ENCODE peak calls at places on chromosomes 7 and 10, in seven cellular contexts. L is NCI-H1105 treated with DMSO at 0.1 percent for 48 hours; D is dorsolateral prefrontal cortex; I is cardiac septum; P is stimulated activated CD4-positive, alpha-beta T cell treated with anti-CD3 and anti-CD28 coated beads, TNF-alpha, amount 100 ng/mL, for 1 hour; N is HuH-7; K is adrenal gland. T is an unnamed sample.

GRCh38 chr10:43238462-43238861 is 28.4 kb downstream of the RASGEF1A start:
- DNase-seq in L (no peak), D (peak; percentile 3), I (peak; percentile 62), P (no peak), N (no peak), K (peak; percentile 8), T (no peak)

GRCh38 chr7:128114806-128115205 is 83.6 kb upstream of the LRRC4 start:
- DNase-seq in L (no peak), D (no peak), I (no peak), P (no peak), N (no peak), K (no peak), T (no peak)

GRCh38 chr10:43199684-43200537 is 61.7 kb downstream of the CSGALNACT2 start:
- DNase-seq in L (no peak), D (peak; percentile 8), I (peak; percentile 69), P (no peak), N (no peak), K (no peak), T (no peak)

GRCh38 chr10:82378146-82378545 is 503.2 kb downstream of the NRG3 start:
- DNase-seq in L (no peak), D (peak; percentile 78), I (no peak), P (no peak), N (no peak), K (peak; percentile 58), T (no peak)

GRCh38 chr7:127580612-127581011 is 4.8 kb downstream of the GCC1 start:
- DNase-seq in L (no peak), D (no peak), I (no peak), P (no peak), N (no peak), K (no peak), T (no peak)

GRCh38 chr10:101923212-101923611 is 79.6 kb upstream of the KCNIP2 start:
- DNase-seq in L (no peak), D (no peak), I (no peak), P (no peak), N (no peak), K (no peak), T (no peak)

GRCh38 chr7:107971613-107972012 is 31.3 kb downstream of the LAMB1 start:
- DNase-seq in L (no peak), D (no peak), I (no peak), P (no peak), N (no peak), K (no peak), T (peak; percentile 69)

GRCh38 chr7:43018446-43018845 is 86.3 kb downstream of the MRPL32 start:
- DNase-seq in L (no peak), D (no peak), I (no peak), P (no peak), N (no peak), K (no peak), T (no peak)

GRCh38 chr7:151381083-151381332 is 28.8 kb downstream of the WDR86 start:
- DNase-seq in L (no peak), D (no peak), I (no peak), P (no peak), N (no peak), K (no peak), T (no peak)

GRCh38 chr10:112765717-112766235 is 184.3 kb upstream of the TCF7L2 start:
- DNase-seq in L (no peak), D (no peak), I (no peak), P (no peak), N (no peak), K (no peak), T (no peak)

GRCh38 chr10:48448796-48449195 is 142.3 kb downstream of the MAPK8 start:
- DNase-seq in L (no peak), D (no peak), I (peak; percentile 70), P (no peak), N (no peak), K (no peak), T (peak; percentile 34)

GRCh38 chr7:157827045-157827862 is 490.4 kb downstream of the DNAJB6 start:
- DNase-seq in L (no peak), D (no peak), I (no peak), P (no peak), N (no peak), K (no peak), T (no peak)

GRCh38 chr7:96303105-96303685 is 18.7 kb downstream of the SLC25A13 start:
- DNase-seq in L (no peak), D (no peak), I (no peak), P (no peak), N (peak; percentile 45), K (no peak), T (no peak)

GRCh38 chr10:46299531-46300366 is 13.0 kb downstream of the ANTXRL start:
- DNase-seq in L (no peak), D (no peak), I (no peak), P (no peak), N (no peak), K (no peak), T (peak; percentile 35)

GRCh38 chr7:5702876-5703571 is 78.4 kb downstream of the RNF216 start:
- DNase-seq in L (no peak), D (peak; percentile 96), I (peak; percentile 85), P (no peak), N (no peak), K (peak; percentile 46), T (no peak)

GRCh38 chr10:34299105-34299611 is 515.9 kb downstream of the PARD3 start:
- DNase-seq in L (no peak), D (peak; percentile 14), I (no peak), P (no peak), N (no peak), K (no peak), T (no peak)

GRCh38 chr10:26355241-26355640 is 82.9 kb upstream of the APBB1IP start:
- DNase-seq in L (no peak), D (no peak), I (no peak), P (no peak), N (no peak), K (no peak), T (no peak)

GRCh38 chr7:3194501-3195141 is 106.4 kb upstream of the SDK1 start:
- DNase-seq in L (no peak), D (no peak), I (no peak), P (no peak), N (no peak), K (no peak), T (no peak)

GRCh38 chr10:89147256-89147655 is 59.9 kb downstream of the CH25H start:
- DNase-seq in L (no peak), D (no peak), I (no peak), P (no peak), N (no peak), K (no peak), T (no peak)

GRCh38 chr10:62050941-62051433 is 149.5 kb downstream of the ARID5B start:
- DNase-seq in L (no peak), D (no peak), I (no peak), P (peak; percentile 41), N (no peak), K (peak; percentile 75), T (peak; percentile 63)

GRCh38 chr10:120156614-120157274 is 264.2 kb downstream of the SEC23IP start:
- DNase-seq in L (peak; percentile 94), D (no peak), I (no peak), P (no peak), N (no peak), K (no peak), T (no peak)

GRCh38 chr7:73557397-73558257 is at the start of gene BCL7B:
- DNase-seq in L (peak; percentile 51), D (peak; percentile 40), I (peak; percentile 83), P (peak; percentile 47), N (peak; percentile 96), K (peak; percentile 61), T (peak; percentile 90)

GRCh38 chr7:23607130-23607529 is 9.9 kb downstream of the CCDC126 start:
- DNase-seq in L (no peak), D (no peak), I (no peak), P (no peak), N (no peak), K (no peak), T (no peak)

GRCh38 chr7:78514653-78515052 is 716.1 kb downstream of the PHTF2 start:
- DNase-seq in L (peak; percentile 42), D (peak; percentile 22), I (no peak), P (no peak), N (no peak), K (no peak), T (no peak)

GRCh38 chr10:8130973-8131911 is 76.8 kb downstream of the GATA3 start:
- DNase-seq in L (no peak), D (no peak), I (no peak), P (no peak), N (no peak), K (no peak), T (no peak)

GRCh38 chr10:77493851-77494788 is 143.5 kb downstream of the KCNMA1 start:
- DNase-seq in L (no peak), D (no peak), I (peak; percentile 56), P (no peak), N (peak; percentile 15), K (no peak), T (no peak)

GRCh38 chr7:91912500-91912899 is 28.2 kb upstream of the AKAP9 start:
- DNase-seq in L (no peak), D (no peak), I (no peak), P (no peak), N (no peak), K (no peak), T (no peak)

GRCh38 chr7:155404976-155405375 is 53.0 kb upstream of the EN2 start:
- DNase-seq in L (no peak), D (no peak), I (no peak), P (no peak), N (no peak), K (no peak), T (peak; percentile 5)